ENCODE peak calls at places on chromosomes 7 and 10, in nine cellular contexts. X is uterus, V is prostate gland, W is mammary epithelial cell, N is MM.1S, J is left ventricle myocardium inferior, R is thoracic aorta, L is PC-9, C is AG04450. D is an unnamed sample.

GRCh38 chr7:150406565-150407421 is 27.7 kb downstream of the ZNF775 start:
- DNase-seq in X (no peak), V (peak), W (no peak), N (peak), J (no peak), R (no peak), L (no peak), C (no peak), D (no peak)

GRCh38 chr10:91389636-91390512 is 20.3 kb upstream of the HECTD2 start:
- DNase-seq in X (no peak), V (peak), W (peak), N (peak), J (no peak), R (no peak), L (no peak), C (no peak), D (peak)

GRCh38 chr10:104441601-104442000 is 88.0 kb downstream of the CFAP58 start:
- DNase-seq in X (no peak), V (no peak), W (peak), N (no peak), J (no peak), R (no peak), L (no peak), C (peak), D (peak)

GRCh38 chr7:106205621-106206222 is 79.1 kb downstream of the NAMPT start:
- DNase-seq in X (no peak), V (peak), W (peak), N (no peak), J (no peak), R (no peak), L (no peak), C (no peak), D (peak)

GRCh38 chr10:122850705-122851640 is 5.3 kb upstream of the CUZD1 start:
- DNase-seq in X (no peak), V (no peak), W (no peak), N (no peak), J (no peak), R (no peak), L (no peak), C (no peak), D (no peak)

GRCh38 chr7:76048668-76048988 is 722 bp downstream of the MDH2 start:
- DNase-seq in X (no peak), V (no peak), W (no peak), N (peak), J (no peak), R (no peak), L (no peak), C (no peak), D (no peak)

GRCh38 chr10:24944512-24945255 is 7.7 kb downstream of the PRTFDC1 start:
- DNase-seq in X (no peak), V (no peak), W (peak), N (no peak), J (no peak), R (no peak), L (peak), C (no peak), D (peak)

GRCh38 chr7:151824285-151824950 is 52.5 kb downstream of the PRKAG2 start:
- DNase-seq in X (no peak), V (no peak), W (no peak), N (no peak), J (no peak), R (no peak), L (no peak), C (no peak), D (no peak)

GRCh38 chr10:30013684-30014246 is 45.6 kb downstream of the JCAD start:
- DNase-seq in X (peak), V (peak), W (no peak), N (no peak), J (peak), R (no peak), L (no peak), C (no peak), D (no peak)

GRCh38 chr7:28469562-28469961 is 57.2 kb downstream of the CREB5 start:
- DNase-seq in X (no peak), V (no peak), W (no peak), N (no peak), J (no peak), R (no peak), L (no peak), C (no peak), D (no peak)

GRCh38 chr10:128722947-128723346 is 596.7 kb upstream of the MKI67 start:
- DNase-seq in X (no peak), V (no peak), W (no peak), N (no peak), J (no peak), R (no peak), L (no peak), C (no peak), D (no peak)

GRCh38 chr10:63573068-63573697 is 52.0 kb downstream of the REEP3 start:
- DNase-seq in X (no peak), V (no peak), W (no peak), N (peak), J (no peak), R (no peak), L (no peak), C (peak), D (no peak)

GRCh38 chr10:62083868-62084267 is 182.4 kb downstream of the ARID5B start:
- DNase-seq in X (peak), V (peak), W (peak), N (no peak), J (peak), R (no peak), L (peak), C (peak), D (peak)

GRCh38 chr10:78867555-78867939 is 201.2 kb upstream of the ZMIZ1 start:
- DNase-seq in X (no peak), V (no peak), W (no peak), N (no peak), J (no peak), R (no peak), L (no peak), C (no peak), D (no peak)

GRCh38 chr10:78865931-78866717 is 202.6 kb upstream of the ZMIZ1 start:
- DNase-seq in X (no peak), V (no peak), W (no peak), N (no peak), J (no peak), R (no peak), L (no peak), C (no peak), D (no peak)

GRCh38 chr10:78868048-78868447 is 200.7 kb upstream of the ZMIZ1 start:
- DNase-seq in X (no peak), V (no peak), W (no peak), N (no peak), J (no peak), R (no peak), L (no peak), C (no peak), D (no peak)

GRCh38 chr10:78865518-78865835 is 203.3 kb upstream of the ZMIZ1 start:
- DNase-seq in X (no peak), V (no peak), W (no peak), N (no peak), J (no peak), R (peak), L (no peak), C (no peak), D (no peak)

GRCh38 chr10:78866731-78867554 is 201.8 kb upstream of the ZMIZ1 start:
- DNase-seq in X (no peak), V (no peak), W (no peak), N (no peak), J (no peak), R (no peak), L (no peak), C (no peak), D (no peak)
- H3K27ac ChIP-seq in X (no peak), V (no peak), W (no peak), N (no peak), J (no peak), R (no peak), L (no peak), C (no peak), D (no peak)

GRCh38 chr10:33335800-33336605 is 1.5 kb upstream of the NRP1 start:
- DNase-seq in X (peak), V (peak), W (peak), N (no peak), J (peak), R (no peak), L (peak), C (no peak), D (peak)

GRCh38 chr10:33336606-33337334 is 2.3 kb upstream of the NRP1 start:
- DNase-seq in X (peak), V (peak), W (peak), N (no peak), J (peak), R (no peak), L (peak), C (no peak), D (peak)

GRCh38 chr10:33335550-33335799 is 1.0 kb upstream of the NRP1 start:
- DNase-seq in X (no peak), V (no peak), W (no peak), N (no peak), J (peak), R (no peak), L (no peak), C (no peak), D (no peak)

GRCh38 chr10:33334839-33335549 is 527 bp upstream of the NRP1 start:
- DNase-seq in X (peak), V (peak), W (peak), N (peak), J (peak), R (no peak), L (peak), C (peak), D (peak)

GRCh38 chr10:33337335-33337854 is 2.9 kb upstream of the NRP1 start:
- DNase-seq in X (peak), V (no peak), W (no peak), N (no peak), J (peak), R (no peak), L (no peak), C (no peak), D (peak)
- H3K4me3 ChIP-seq in X (peak), V (peak), W (peak), N (no peak), J (peak), R (peak), L (peak), C (peak), D (peak)

GRCh38 chr10:115945696-115946445 is 327.1 kb downstream of the GFRA1 start:
- DNase-seq in X (no peak), V (no peak), W (no peak), N (no peak), J (no peak), R (no peak), L (no peak), C (no peak), D (no peak)

GRCh38 chr10:115950320-115950719 is 322.7 kb downstream of the GFRA1 start:
- DNase-seq in X (no peak), V (no peak), W (no peak), N (no peak), J (no peak), R (no peak), L (no peak), C (no peak), D (no peak)

GRCh38 chr10:115949282-115949844 is 323.6 kb downstream of the GFRA1 start:
- DNase-seq in X (no peak), V (no peak), W (no peak), N (no peak), J (no peak), R (no peak), L (no peak), C (no peak), D (no peak)

GRCh38 chr10:115947104-115947503 is 325.9 kb downstream of the GFRA1 start:
- DNase-seq in X (no peak), V (no peak), W (no peak), N (no peak), J (no peak), R (no peak), L (no peak), C (no peak), D (no peak)

GRCh38 chr10:115948415-115948814 is 324.6 kb downstream of the GFRA1 start:
- DNase-seq in X (no peak), V (no peak), W (no peak), N (peak), J (no peak), R (no peak), L (no peak), C (no peak), D (no peak)
- TF ChIP-seq CTCF in X (peak), V (peak), W (peak), N (peak), J (peak), R (peak), L (no peak), C (peak), D (peak)

GRCh38 chr7:101612885-101613490 is 16.1 kb downstream of the MYL10 start:
- DNase-seq in X (no peak), V (no peak), W (no peak), N (no peak), J (no peak), R (no peak), L (no peak), C (no peak), D (no peak)
- H3K27ac ChIP-seq in X (no peak), V (no peak), W (no peak), N (no peak), J (no peak), R (peak), L (no peak), C (no peak), D (no peak)

GRCh38 chr7:73358590-73359275 is 30.8 kb downstream of the FKBP6 start:
- DNase-seq in X (no peak), V (no peak), W (no peak), N (no peak), J (no peak), R (no peak), L (no peak), C (no peak), D (no peak)
- H3K4me3 ChIP-seq in X (peak), V (peak), W (no peak), N (no peak), J (peak), R (peak), L (no peak), C (no peak), D (peak)

GRCh38 chr7:95471076-95471475 is 14.7 kb upstream of the ASB4 start:
- DNase-seq in X (no peak), V (no peak), W (no peak), N (no peak), J (no peak), R (no peak), L (no peak), C (no peak), D (no peak)
- TF ChIP-seq CTCF in X (no peak), V (no peak), W (no peak), N (no peak), J (no peak), R (no peak), L (no peak), C (no peak), D (no peak)

GRCh38 chr7:42292991-42293521 is 56.0 kb upstream of the GLI3 start:
- DNase-seq in X (no peak), V (peak), W (peak), N (no peak), J (no peak), R (no peak), L (no peak), C (no peak), D (no peak)
- H3K27ac ChIP-seq in X (no peak), V (no peak), W (peak), N (no peak), J (no peak), R (no peak), L (no peak), C (no peak), D (no peak)